ENCODE peak calls at places on chromosomes 16 and 17, in ten cellular contexts. One of them, this sample, is unnamed.

GRCh38 chr17:56047321-56047720 is 106.0 kb upstream of the ANKFN1 start:
- DNase-seq in KBM-7: no peak
- DNase-seq in heart right ventricle: no peak
- DNase-seq in mesendoderm: no peak
- DNase-seq in T47D: no peak
- DNase-seq in NCI-H2107: no peak
- DNase-seq in ovary: no peak
- DNase-seq in globus pallidus: no peak
- DNase-seq in epithelial cell of esophagus: no peak
- DNase-seq in HEK293T: no peak
- DNase-seq in this sample: no peak

GRCh38 chr17:49730078-49730786 is 22.5 kb upstream of the SLC35B1 start:
- DNase-seq in KBM-7: no peak
- DNase-seq in heart right ventricle: peak; percentile 93
- DNase-seq in mesendoderm: peak; percentile 8
- DNase-seq in T47D: no peak
- DNase-seq in NCI-H2107: no peak
- DNase-seq in ovary: peak; percentile 93
- DNase-seq in globus pallidus: peak; percentile 69
- DNase-seq in epithelial cell of esophagus: no peak
- DNase-seq in HEK293T: no peak
- DNase-seq in this sample: no peak

GRCh38 chr17:29590979-29591736 is 1.7 kb upstream of the GIT1 start:
- DNase-seq in KBM-7: no peak
- DNase-seq in heart right ventricle: peak; percentile 42
- DNase-seq in mesendoderm: peak; percentile 92
- DNase-seq in T47D: no peak
- DNase-seq in NCI-H2107: no peak
- DNase-seq in ovary: no peak
- DNase-seq in globus pallidus: peak; percentile 53
- DNase-seq in epithelial cell of esophagus: peak; percentile 61
- DNase-seq in HEK293T: no peak
- DNase-seq in this sample: no peak

GRCh38 chr17:78981010-78981888 is 1.5 kb upstream of the LGALS3BP start:
- DNase-seq in KBM-7: no peak
- DNase-seq in heart right ventricle: no peak
- DNase-seq in mesendoderm: no peak
- DNase-seq in T47D: no peak
- DNase-seq in NCI-H2107: no peak
- DNase-seq in ovary: no peak
- DNase-seq in globus pallidus: no peak
- DNase-seq in epithelial cell of esophagus: no peak
- DNase-seq in HEK293T: no peak
- DNase-seq in this sample: no peak

GRCh38 chr17:4272213-4272975 is 8.6 kb upstream of the ANKFY1 start:
- DNase-seq in KBM-7: no peak
- DNase-seq in heart right ventricle: no peak
- DNase-seq in mesendoderm: no peak
- DNase-seq in T47D: no peak
- DNase-seq in NCI-H2107: no peak
- DNase-seq in ovary: no peak
- DNase-seq in globus pallidus: peak; percentile 62
- DNase-seq in epithelial cell of esophagus: no peak
- DNase-seq in HEK293T: no peak
- DNase-seq in this sample: no peak

GRCh38 chr17:43383826-43384475 is 14.8 kb upstream of the ARL4D start:
- DNase-seq in KBM-7: no peak
- DNase-seq in heart right ventricle: no peak
- DNase-seq in mesendoderm: no peak
- DNase-seq in T47D: no peak
- DNase-seq in NCI-H2107: no peak
- DNase-seq in ovary: no peak
- DNase-seq in globus pallidus: no peak
- DNase-seq in epithelial cell of esophagus: no peak
- DNase-seq in HEK293T: no peak
- DNase-seq in this sample: no peak

GRCh38 chr16:65117701-65118448 is 4.0 kb downstream of the CDH11 start:
- DNase-seq in KBM-7: peak; percentile 55
- DNase-seq in heart right ventricle: peak; percentile 72
- DNase-seq in mesendoderm: peak; percentile 88
- DNase-seq in T47D: peak; percentile 38
- DNase-seq in NCI-H2107: peak; percentile 11
- DNase-seq in ovary: peak; percentile 73
- DNase-seq in globus pallidus: peak; percentile 96
- DNase-seq in epithelial cell of esophagus: peak; percentile 84
- DNase-seq in HEK293T: peak; percentile 50
- DNase-seq in this sample: peak; percentile 62

GRCh38 chr17:67068999-67069398 is 24.6 kb downstream of the CACNG1 start:
- DNase-seq in KBM-7: no peak
- DNase-seq in heart right ventricle: no peak
- DNase-seq in mesendoderm: no peak
- DNase-seq in T47D: no peak
- DNase-seq in NCI-H2107: peak; percentile 72
- DNase-seq in ovary: no peak
- DNase-seq in globus pallidus: no peak
- DNase-seq in epithelial cell of esophagus: no peak
- DNase-seq in HEK293T: no peak
- DNase-seq in this sample: no peak

GRCh38 chr16:51524555-51525373 is 373.7 kb upstream of the SALL1 start:
- DNase-seq in KBM-7: no peak
- DNase-seq in heart right ventricle: no peak
- DNase-seq in mesendoderm: peak; percentile 54
- DNase-seq in T47D: no peak
- DNase-seq in NCI-H2107: no peak
- DNase-seq in ovary: peak; percentile 45
- DNase-seq in globus pallidus: peak; percentile 62
- DNase-seq in epithelial cell of esophagus: peak; percentile 51
- DNase-seq in HEK293T: no peak
- DNase-seq in this sample: no peak

GRCh38 chr16:7545251-7545650 is 212.6 kb downstream of the RBFOX1 start:
- DNase-seq in KBM-7: no peak
- DNase-seq in heart right ventricle: no peak
- DNase-seq in mesendoderm: no peak
- DNase-seq in T47D: no peak
- DNase-seq in NCI-H2107: no peak
- DNase-seq in ovary: no peak
- DNase-seq in globus pallidus: no peak
- DNase-seq in epithelial cell of esophagus: no peak
- DNase-seq in HEK293T: no peak
- DNase-seq in this sample: no peak

GRCh38 chr16:57741660-57742191 is 6.2 kb downstream of the KATNB1 start:
- DNase-seq in KBM-7: no peak
- DNase-seq in heart right ventricle: no peak
- DNase-seq in mesendoderm: no peak
- DNase-seq in T47D: no peak
- DNase-seq in NCI-H2107: no peak
- DNase-seq in ovary: no peak
- DNase-seq in globus pallidus: no peak
- DNase-seq in epithelial cell of esophagus: no peak
- DNase-seq in HEK293T: no peak
- DNase-seq in this sample: no peak

GRCh38 chr16:85089485-85089884 is 22.8 kb downstream of the CIBAR2 start:
- DNase-seq in KBM-7: no peak
- DNase-seq in heart right ventricle: no peak
- DNase-seq in mesendoderm: no peak
- DNase-seq in T47D: no peak
- DNase-seq in NCI-H2107: no peak
- DNase-seq in ovary: no peak
- DNase-seq in globus pallidus: no peak
- DNase-seq in epithelial cell of esophagus: peak; percentile 81
- DNase-seq in HEK293T: no peak
- DNase-seq in this sample: peak; percentile 79

GRCh38 chr17:32882734-32883133 is 5.8 kb upstream of the MYO1D start:
- DNase-seq in KBM-7: no peak
- DNase-seq in heart right ventricle: no peak
- DNase-seq in mesendoderm: no peak
- DNase-seq in T47D: no peak
- DNase-seq in NCI-H2107: no peak
- DNase-seq in ovary: no peak
- DNase-seq in globus pallidus: no peak
- DNase-seq in epithelial cell of esophagus: peak; percentile 64
- DNase-seq in HEK293T: no peak
- DNase-seq in this sample: no peak

GRCh38 chr16:83705856-83706255 is 101.9 kb upstream of the HSBP1 start:
- DNase-seq in KBM-7: no peak
- DNase-seq in heart right ventricle: no peak
- DNase-seq in mesendoderm: peak; percentile 59
- DNase-seq in T47D: no peak
- DNase-seq in NCI-H2107: no peak
- DNase-seq in ovary: no peak
- DNase-seq in globus pallidus: no peak
- DNase-seq in epithelial cell of esophagus: no peak
- DNase-seq in HEK293T: no peak
- DNase-seq in this sample: no peak

GRCh38 chr16:3066440-3066748 is 954 bp downstream of the IL32 start:
- DNase-seq in KBM-7: no peak
- DNase-seq in heart right ventricle: no peak
- DNase-seq in mesendoderm: no peak
- DNase-seq in T47D: no peak
- DNase-seq in NCI-H2107: no peak
- DNase-seq in ovary: no peak
- DNase-seq in globus pallidus: no peak
- DNase-seq in epithelial cell of esophagus: no peak
- DNase-seq in HEK293T: no peak
- DNase-seq in this sample: no peak

GRCh38 chr17:21250719-21251305 is 2.4 kb downstream of the NATD1 start:
- DNase-seq in KBM-7: no peak
- DNase-seq in heart right ventricle: no peak
- DNase-seq in mesendoderm: no peak
- DNase-seq in T47D: no peak
- DNase-seq in NCI-H2107: no peak
- DNase-seq in ovary: no peak
- DNase-seq in globus pallidus: no peak
- DNase-seq in epithelial cell of esophagus: no peak
- DNase-seq in HEK293T: no peak
- DNase-seq in this sample: no peak

GRCh38 chr17:81422776-81423697 is 27.8 kb downstream of the BAHCC1 start:
- DNase-seq in KBM-7: no peak
- DNase-seq in heart right ventricle: peak; percentile 75
- DNase-seq in mesendoderm: peak; percentile 83
- DNase-seq in T47D: no peak
- DNase-seq in NCI-H2107: no peak
- DNase-seq in ovary: peak; percentile 80
- DNase-seq in globus pallidus: no peak
- DNase-seq in epithelial cell of esophagus: peak; percentile 95
- DNase-seq in HEK293T: no peak
- DNase-seq in this sample: peak; percentile 69

GRCh38 chr17:11797803-11798202 is 199.5 kb downstream of the ZNF18 start:
- DNase-seq in KBM-7: no peak
- DNase-seq in heart right ventricle: no peak
- DNase-seq in mesendoderm: peak; percentile 6
- DNase-seq in T47D: no peak
- DNase-seq in NCI-H2107: no peak
- DNase-seq in ovary: no peak
- DNase-seq in globus pallidus: no peak
- DNase-seq in epithelial cell of esophagus: no peak
- DNase-seq in HEK293T: peak; percentile 45
- DNase-seq in this sample: no peak

GRCh38 chr17:8518858-8519257 is 83.2 kb downstream of the NDEL1 start:
- DNase-seq in KBM-7: no peak
- DNase-seq in heart right ventricle: no peak
- DNase-seq in mesendoderm: no peak
- DNase-seq in T47D: no peak
- DNase-seq in NCI-H2107: no peak
- DNase-seq in ovary: no peak
- DNase-seq in globus pallidus: no peak
- DNase-seq in epithelial cell of esophagus: no peak
- DNase-seq in HEK293T: no peak
- DNase-seq in this sample: no peak

GRCh38 chr17:49277638-49278037 is 47.1 kb upstream of the PHOSPHO1 start:
- DNase-seq in KBM-7: no peak
- DNase-seq in heart right ventricle: no peak
- DNase-seq in mesendoderm: no peak
- DNase-seq in T47D: no peak
- DNase-seq in NCI-H2107: no peak
- DNase-seq in ovary: no peak
- DNase-seq in globus pallidus: no peak
- DNase-seq in epithelial cell of esophagus: peak; percentile 54
- DNase-seq in HEK293T: no peak
- DNase-seq in this sample: no peak

GRCh38 chr16:47037396-47037745 is 63.9 kb upstream of the DNAJA2 start:
- DNase-seq in KBM-7: peak; percentile 43
- DNase-seq in heart right ventricle: peak; percentile 20
- DNase-seq in mesendoderm: no peak
- DNase-seq in T47D: no peak
- DNase-seq in NCI-H2107: no peak
- DNase-seq in ovary: peak; percentile 74
- DNase-seq in globus pallidus: no peak
- DNase-seq in epithelial cell of esophagus: no peak
- DNase-seq in HEK293T: peak; percentile 42
- DNase-seq in this sample: no peak

GRCh38 chr16:30941600-30942420 is 7.1 kb upstream of the ORAI3 start:
- DNase-seq in KBM-7: peak; percentile 79
- DNase-seq in heart right ventricle: peak; percentile 73
- DNase-seq in mesendoderm: peak; percentile 79
- DNase-seq in T47D: peak; percentile 81
- DNase-seq in NCI-H2107: no peak
- DNase-seq in ovary: peak; percentile 58
- DNase-seq in globus pallidus: peak; percentile 51
- DNase-seq in epithelial cell of esophagus: peak; percentile 78
- DNase-seq in HEK293T: peak; percentile 93
- DNase-seq in this sample: peak; percentile 61

GRCh38 chr16:4339909-4340308 is 11.2 kb downstream of the PAM16 start:
- DNase-seq in KBM-7: no peak
- DNase-seq in heart right ventricle: no peak
- DNase-seq in mesendoderm: no peak
- DNase-seq in T47D: no peak
- DNase-seq in NCI-H2107: no peak
- DNase-seq in ovary: peak; percentile 78
- DNase-seq in globus pallidus: no peak
- DNase-seq in epithelial cell of esophagus: no peak
- DNase-seq in HEK293T: no peak
- DNase-seq in this sample: no peak

GRCh38 chr17:31095239-31096105 is 695 bp downstream of the NF1 start:
- DNase-seq in KBM-7: peak; percentile 61
- DNase-seq in heart right ventricle: peak; percentile 34
- DNase-seq in mesendoderm: peak; percentile 89
- DNase-seq in T47D: no peak
- DNase-seq in NCI-H2107: no peak
- DNase-seq in ovary: peak; percentile 67
- DNase-seq in globus pallidus: peak; percentile 39
- DNase-seq in epithelial cell of esophagus: peak; percentile 38
- DNase-seq in HEK293T: peak; percentile 32
- DNase-seq in this sample: peak; percentile 33